ENCODE peak calls at places on chromosomes 12 and 14, in seven cellular contexts. D is activated naive CD8-positive, alpha-beta T cell treated with anti-CD3 and anti-CD28 coated beads, Interleukin-2, amount 50 U/mL, for 16 hours; P is AG09309; J is heart left ventricle; A is activated naive CD4-positive, alpha-beta T cell treated with Interleukin-2 at 50 U/mL for 16 hours; V is lung microvascular endothelial cell; B is posterior vena cava. Q is an unnamed sample.

GRCh38 chr14:56183631-56184157 is 65.5 kb downstream of the PELI2 start:
- DNase-seq in D (no peak), P (no peak), J (no peak), A (no peak), V (no peak), B (no peak), Q (no peak)

GRCh38 chr12:59030415-59030814 is 110.1 kb upstream of the LRIG3 start:
- DNase-seq in D (no peak), P (no peak), J (no peak), A (no peak), V (no peak), B (no peak), Q (no peak)

GRCh38 chr14:33938131-33938949 is 12.5 kb downstream of the EGLN3 start:
- DNase-seq in D (no peak), P (no peak), J (peak), A (no peak), V (peak), B (peak), Q (no peak)

GRCh38 chr14:105475269-105475915 is 771 bp downstream of the CRIP2 start:
- DNase-seq in D (no peak), P (no peak), J (peak), A (no peak), V (peak), B (peak), Q (no peak)

GRCh38 chr14:77458249-77458950 is 507 bp downstream of the AHSA1 start:
- DNase-seq in D (no peak), P (no peak), J (peak), A (peak), V (peak), B (no peak), Q (no peak)

GRCh38 chr14:96016761-96017160 is 22.4 kb upstream of the C14orf132 start:
- DNase-seq in D (no peak), P (no peak), J (no peak), A (no peak), V (no peak), B (no peak), Q (no peak)

GRCh38 chr12:124388679-124389536 is 94.0 kb downstream of the RFLNA start:
- DNase-seq in D (peak), P (no peak), J (peak), A (peak), V (peak), B (peak), Q (no peak)

GRCh38 chr14:69693823-69694729 is 72.9 kb upstream of the SRSF5 start:
- DNase-seq in D (no peak), P (no peak), J (no peak), A (no peak), V (peak), B (peak), Q (no peak)

GRCh38 chr14:36256131-36256801 is 64.2 kb downstream of the MBIP start:
- DNase-seq in D (no peak), P (peak), J (no peak), A (no peak), V (no peak), B (no peak), Q (no peak)

GRCh38 chr12:93484315-93484981 is 17.1 kb downstream of the MRPL42 start:
- DNase-seq in D (no peak), P (no peak), J (no peak), A (no peak), V (no peak), B (no peak), Q (no peak)

GRCh38 chr14:57066887-57067513 is 201.7 kb downstream of the EXOC5 start:
- DNase-seq in D (no peak), P (no peak), J (peak), A (peak), V (peak), B (no peak), Q (no peak)

GRCh38 chr12:42904683-42905418 is 315.3 kb upstream of the PRICKLE1 start:
- DNase-seq in D (no peak), P (no peak), J (no peak), A (no peak), V (no peak), B (no peak), Q (no peak)

GRCh38 chr14:88040141-88040540 is 35.2 kb downstream of the GPR65 start:
- DNase-seq in D (no peak), P (no peak), J (no peak), A (no peak), V (no peak), B (no peak), Q (no peak)

GRCh38 chr12:127277882-127278281 is 989.1 kb upstream of the TMEM132C start:
- DNase-seq in D (no peak), P (no peak), J (no peak), A (no peak), V (no peak), B (no peak), Q (no peak)

GRCh38 chr14:69619007-69619406 is 7.6 kb downstream of the SUSD6 start:
- DNase-seq in D (no peak), P (no peak), J (no peak), A (no peak), V (no peak), B (no peak), Q (no peak)

GRCh38 chr12:24947541-24948451 is 1.1 kb downstream of the BCAT1 start:
- DNase-seq in D (no peak), P (no peak), J (no peak), A (no peak), V (peak), B (no peak), Q (no peak)

GRCh38 chr12:12224240-12224940 is 42.5 kb downstream of the LRP6 start:
- DNase-seq in D (no peak), P (peak), J (no peak), A (no peak), V (no peak), B (no peak), Q (no peak)

GRCh38 chr12:131105736-131106356 is 152.1 kb downstream of the ADGRD1 start:
- DNase-seq in D (peak), P (no peak), J (no peak), A (peak), V (no peak), B (peak), Q (no peak)

GRCh38 chr12:49583361-49584094 is 15.6 kb upstream of the MCRS1 start:
- DNase-seq in D (no peak), P (peak), J (no peak), A (no peak), V (no peak), B (no peak), Q (no peak)

GRCh38 chr12:110501378-110501721 is 561 bp downstream of the VPS29 start:
- DNase-seq in D (no peak), P (peak), J (no peak), A (no peak), V (peak), B (no peak), Q (peak)

Q was measured in HS-5.